ENCODE peak calls at places on chromosome 9, in eight cellular contexts. One of them, this sample, is unnamed.

GRCh38 chr9:81650836-81651545 is 38.4 kb downstream of the TLE1 start:
- DNase-seq in activated CD4-positive, alpha-beta T cell treated with anti-CD3 and anti-CD28 coated beads, Interleukin-2, amount 10 ng/mL, durations not matched to agents 7 days and 5 days: no peak
- DNase-seq in aorta: no peak
- DNase-seq in lower lobe of right lung: no peak
- DNase-seq in GM13977: no peak
- DNase-seq in T-helper 17 cell: no peak
- DNase-seq in mucosa of descending colon: no peak
- DNase-seq in iPS DF 19.7: no peak
- DNase-seq in this sample: no peak

GRCh38 chr9:6239048-6239461 is 23.4 kb downstream of the IL33 start:
- DNase-seq in activated CD4-positive, alpha-beta T cell treated with anti-CD3 and anti-CD28 coated beads, Interleukin-2, amount 10 ng/mL, durations not matched to agents 7 days and 5 days: no peak
- DNase-seq in aorta: no peak
- DNase-seq in lower lobe of right lung: no peak
- DNase-seq in GM13977: no peak
- DNase-seq in T-helper 17 cell: no peak
- DNase-seq in mucosa of descending colon: no peak
- DNase-seq in iPS DF 19.7: no peak
- DNase-seq in this sample: no peak

GRCh38 chr9:4796988-4797956 is 4.5 kb downstream of the RCL1 start:
- DNase-seq in activated CD4-positive, alpha-beta T cell treated with anti-CD3 and anti-CD28 coated beads, Interleukin-2, amount 10 ng/mL, durations not matched to agents 7 days and 5 days: no peak
- DNase-seq in aorta: no peak
- DNase-seq in lower lobe of right lung: no peak
- DNase-seq in GM13977: no peak
- DNase-seq in T-helper 17 cell: no peak
- DNase-seq in mucosa of descending colon: no peak
- DNase-seq in iPS DF 19.7: no peak
- DNase-seq in this sample: no peak

GRCh38 chr9:125649315-125649714 is 57.7 kb downstream of the MAPKAP1 start:
- DNase-seq in activated CD4-positive, alpha-beta T cell treated with anti-CD3 and anti-CD28 coated beads, Interleukin-2, amount 10 ng/mL, durations not matched to agents 7 days and 5 days: no peak
- DNase-seq in aorta: no peak
- DNase-seq in lower lobe of right lung: no peak
- DNase-seq in GM13977: no peak
- DNase-seq in T-helper 17 cell: no peak
- DNase-seq in mucosa of descending colon: no peak
- DNase-seq in iPS DF 19.7: no peak
- DNase-seq in this sample: no peak

GRCh38 chr9:130292104-130292503 is 26.5 kb downstream of the HMCN2 start:
- DNase-seq in activated CD4-positive, alpha-beta T cell treated with anti-CD3 and anti-CD28 coated beads, Interleukin-2, amount 10 ng/mL, durations not matched to agents 7 days and 5 days: no peak
- DNase-seq in aorta: no peak
- DNase-seq in lower lobe of right lung: no peak
- DNase-seq in GM13977: no peak
- DNase-seq in T-helper 17 cell: no peak
- DNase-seq in mucosa of descending colon: no peak
- DNase-seq in iPS DF 19.7: no peak
- DNase-seq in this sample: no peak

GRCh38 chr9:90898229-90898628 is 96.6 kb downstream of the SYK start:
- DNase-seq in activated CD4-positive, alpha-beta T cell treated with anti-CD3 and anti-CD28 coated beads, Interleukin-2, amount 10 ng/mL, durations not matched to agents 7 days and 5 days: no peak
- DNase-seq in aorta: no peak
- DNase-seq in lower lobe of right lung: no peak
- DNase-seq in GM13977: no peak
- DNase-seq in T-helper 17 cell: no peak
- DNase-seq in mucosa of descending colon: no peak
- DNase-seq in iPS DF 19.7: no peak
- DNase-seq in this sample: no peak

GRCh38 chr9:101191723-101192122 is 163.2 kb downstream of the PLPPR1 start:
- DNase-seq in activated CD4-positive, alpha-beta T cell treated with anti-CD3 and anti-CD28 coated beads, Interleukin-2, amount 10 ng/mL, durations not matched to agents 7 days and 5 days: no peak
- DNase-seq in aorta: no peak
- DNase-seq in lower lobe of right lung: no peak
- DNase-seq in GM13977: no peak
- DNase-seq in T-helper 17 cell: no peak
- DNase-seq in mucosa of descending colon: no peak
- DNase-seq in iPS DF 19.7: no peak
- DNase-seq in this sample: no peak

GRCh38 chr9:124882221-124882620 is 20.3 kb downstream of the ARPC5L start:
- DNase-seq in activated CD4-positive, alpha-beta T cell treated with anti-CD3 and anti-CD28 coated beads, Interleukin-2, amount 10 ng/mL, durations not matched to agents 7 days and 5 days: no peak
- DNase-seq in aorta: no peak
- DNase-seq in lower lobe of right lung: peak
- DNase-seq in GM13977: no peak
- DNase-seq in T-helper 17 cell: no peak
- DNase-seq in mucosa of descending colon: no peak
- DNase-seq in iPS DF 19.7: no peak
- DNase-seq in this sample: no peak

GRCh38 chr9:136467766-136468165 is 15.1 kb downstream of the SEC16A start:
- DNase-seq in activated CD4-positive, alpha-beta T cell treated with anti-CD3 and anti-CD28 coated beads, Interleukin-2, amount 10 ng/mL, durations not matched to agents 7 days and 5 days: no peak
- DNase-seq in aorta: no peak
- DNase-seq in lower lobe of right lung: no peak
- DNase-seq in GM13977: no peak
- DNase-seq in T-helper 17 cell: no peak
- DNase-seq in mucosa of descending colon: no peak
- DNase-seq in iPS DF 19.7: no peak
- DNase-seq in this sample: no peak

GRCh38 chr9:4277531-4277991 is 22.3 kb downstream of the GLIS3 start:
- DNase-seq in activated CD4-positive, alpha-beta T cell treated with anti-CD3 and anti-CD28 coated beads, Interleukin-2, amount 10 ng/mL, durations not matched to agents 7 days and 5 days: no peak
- DNase-seq in aorta: no peak
- DNase-seq in lower lobe of right lung: no peak
- DNase-seq in GM13977: no peak
- DNase-seq in T-helper 17 cell: no peak
- DNase-seq in mucosa of descending colon: no peak
- DNase-seq in iPS DF 19.7: no peak
- DNase-seq in this sample: no peak

GRCh38 chr9:37925006-37925405 is 21.1 kb upstream of the SLC25A51 start:
- DNase-seq in activated CD4-positive, alpha-beta T cell treated with anti-CD3 and anti-CD28 coated beads, Interleukin-2, amount 10 ng/mL, durations not matched to agents 7 days and 5 days: no peak
- DNase-seq in aorta: peak
- DNase-seq in lower lobe of right lung: no peak
- DNase-seq in GM13977: no peak
- DNase-seq in T-helper 17 cell: no peak
- DNase-seq in mucosa of descending colon: no peak
- DNase-seq in iPS DF 19.7: no peak
- DNase-seq in this sample: no peak

GRCh38 chr9:98318834-98319478 is 63.5 kb upstream of the TBC1D2 start:
- DNase-seq in activated CD4-positive, alpha-beta T cell treated with anti-CD3 and anti-CD28 coated beads, Interleukin-2, amount 10 ng/mL, durations not matched to agents 7 days and 5 days: no peak
- DNase-seq in aorta: no peak
- DNase-seq in lower lobe of right lung: no peak
- DNase-seq in GM13977: no peak
- DNase-seq in T-helper 17 cell: no peak
- DNase-seq in mucosa of descending colon: no peak
- DNase-seq in iPS DF 19.7: no peak
- DNase-seq in this sample: no peak

GRCh38 chr9:9612270-9612669 is 1000.5 kb downstream of the PTPRD start:
- DNase-seq in activated CD4-positive, alpha-beta T cell treated with anti-CD3 and anti-CD28 coated beads, Interleukin-2, amount 10 ng/mL, durations not matched to agents 7 days and 5 days: no peak
- DNase-seq in aorta: no peak
- DNase-seq in lower lobe of right lung: no peak
- DNase-seq in GM13977: no peak
- DNase-seq in T-helper 17 cell: no peak
- DNase-seq in mucosa of descending colon: no peak
- DNase-seq in iPS DF 19.7: no peak
- DNase-seq in this sample: peak

GRCh38 chr9:101736723-101737122 is 1.7 kb downstream of the GRIN3A start:
- DNase-seq in activated CD4-positive, alpha-beta T cell treated with anti-CD3 and anti-CD28 coated beads, Interleukin-2, amount 10 ng/mL, durations not matched to agents 7 days and 5 days: no peak
- DNase-seq in aorta: peak
- DNase-seq in lower lobe of right lung: no peak
- DNase-seq in GM13977: no peak
- DNase-seq in T-helper 17 cell: no peak
- DNase-seq in mucosa of descending colon: no peak
- DNase-seq in iPS DF 19.7: no peak
- DNase-seq in this sample: no peak

GRCh38 chr9:35673132-35673997 is at the start of gene CA9:
- DNase-seq in activated CD4-positive, alpha-beta T cell treated with anti-CD3 and anti-CD28 coated beads, Interleukin-2, amount 10 ng/mL, durations not matched to agents 7 days and 5 days: no peak
- DNase-seq in aorta: no peak
- DNase-seq in lower lobe of right lung: no peak
- DNase-seq in GM13977: no peak
- DNase-seq in T-helper 17 cell: no peak
- DNase-seq in mucosa of descending colon: peak
- DNase-seq in iPS DF 19.7: no peak
- DNase-seq in this sample: peak

GRCh38 chr9:69027355-69028097 is 8.0 kb upstream of the FXN start:
- DNase-seq in activated CD4-positive, alpha-beta T cell treated with anti-CD3 and anti-CD28 coated beads, Interleukin-2, amount 10 ng/mL, durations not matched to agents 7 days and 5 days: peak
- DNase-seq in aorta: no peak
- DNase-seq in lower lobe of right lung: no peak
- DNase-seq in GM13977: peak
- DNase-seq in T-helper 17 cell: no peak
- DNase-seq in mucosa of descending colon: no peak
- DNase-seq in iPS DF 19.7: peak
- DNase-seq in this sample: no peak

GRCh38 chr9:134168731-134169130 is 4.4 kb upstream of the RNU6ATAC start:
- DNase-seq in activated CD4-positive, alpha-beta T cell treated with anti-CD3 and anti-CD28 coated beads, Interleukin-2, amount 10 ng/mL, durations not matched to agents 7 days and 5 days: no peak
- DNase-seq in aorta: no peak
- DNase-seq in lower lobe of right lung: no peak
- DNase-seq in GM13977: no peak
- DNase-seq in T-helper 17 cell: no peak
- DNase-seq in mucosa of descending colon: no peak
- DNase-seq in iPS DF 19.7: no peak
- DNase-seq in this sample: no peak

GRCh38 chr9:134224827-134225154 is 60.4 kb upstream of the RNU6ATAC start:
- DNase-seq in activated CD4-positive, alpha-beta T cell treated with anti-CD3 and anti-CD28 coated beads, Interleukin-2, amount 10 ng/mL, durations not matched to agents 7 days and 5 days: no peak
- DNase-seq in aorta: peak
- DNase-seq in lower lobe of right lung: peak
- DNase-seq in GM13977: no peak
- DNase-seq in T-helper 17 cell: no peak
- DNase-seq in mucosa of descending colon: no peak
- DNase-seq in iPS DF 19.7: no peak
- DNase-seq in this sample: no peak

GRCh38 chr9:112112941-112113399 is 62.1 kb downstream of the SUSD1 start:
- DNase-seq in activated CD4-positive, alpha-beta T cell treated with anti-CD3 and anti-CD28 coated beads, Interleukin-2, amount 10 ng/mL, durations not matched to agents 7 days and 5 days: peak
- DNase-seq in aorta: no peak
- DNase-seq in lower lobe of right lung: no peak
- DNase-seq in GM13977: peak
- DNase-seq in T-helper 17 cell: no peak
- DNase-seq in mucosa of descending colon: no peak
- DNase-seq in iPS DF 19.7: no peak
- DNase-seq in this sample: peak

GRCh38 chr9:18014556-18014955 is 435.7 kb downstream of the SH3GL2 start:
- DNase-seq in activated CD4-positive, alpha-beta T cell treated with anti-CD3 and anti-CD28 coated beads, Interleukin-2, amount 10 ng/mL, durations not matched to agents 7 days and 5 days: no peak
- DNase-seq in aorta: no peak
- DNase-seq in lower lobe of right lung: no peak
- DNase-seq in GM13977: no peak
- DNase-seq in T-helper 17 cell: no peak
- DNase-seq in mucosa of descending colon: no peak
- DNase-seq in iPS DF 19.7: no peak
- DNase-seq in this sample: no peak

GRCh38 chr9:104074876-104075275 is 19.2 kb upstream of the SMC2 start:
- DNase-seq in activated CD4-positive, alpha-beta T cell treated with anti-CD3 and anti-CD28 coated beads, Interleukin-2, amount 10 ng/mL, durations not matched to agents 7 days and 5 days: no peak
- DNase-seq in aorta: no peak
- DNase-seq in lower lobe of right lung: no peak
- DNase-seq in GM13977: no peak
- DNase-seq in T-helper 17 cell: no peak
- DNase-seq in mucosa of descending colon: no peak
- DNase-seq in iPS DF 19.7: no peak
- DNase-seq in this sample: no peak

GRCh38 chr9:32117291-32117690 is 267.2 kb upstream of the ACO1 start:
- DNase-seq in activated CD4-positive, alpha-beta T cell treated with anti-CD3 and anti-CD28 coated beads, Interleukin-2, amount 10 ng/mL, durations not matched to agents 7 days and 5 days: no peak
- DNase-seq in aorta: no peak
- DNase-seq in lower lobe of right lung: no peak
- DNase-seq in GM13977: no peak
- DNase-seq in T-helper 17 cell: no peak
- DNase-seq in mucosa of descending colon: no peak
- DNase-seq in iPS DF 19.7: no peak
- DNase-seq in this sample: no peak

GRCh38 chr9:73270967-73271722 is 119.5 kb downstream of the ANXA1 start:
- DNase-seq in activated CD4-positive, alpha-beta T cell treated with anti-CD3 and anti-CD28 coated beads, Interleukin-2, amount 10 ng/mL, durations not matched to agents 7 days and 5 days: no peak
- DNase-seq in aorta: no peak
- DNase-seq in lower lobe of right lung: no peak
- DNase-seq in GM13977: no peak
- DNase-seq in T-helper 17 cell: no peak
- DNase-seq in mucosa of descending colon: no peak
- DNase-seq in iPS DF 19.7: no peak
- DNase-seq in this sample: no peak

GRCh38 chr9:35847786-35848185 is 18.8 kb downstream of the TMEM8B start:
- DNase-seq in activated CD4-positive, alpha-beta T cell treated with anti-CD3 and anti-CD28 coated beads, Interleukin-2, amount 10 ng/mL, durations not matched to agents 7 days and 5 days: no peak
- DNase-seq in aorta: no peak
- DNase-seq in lower lobe of right lung: no peak
- DNase-seq in GM13977: no peak
- DNase-seq in T-helper 17 cell: no peak
- DNase-seq in mucosa of descending colon: no peak
- DNase-seq in iPS DF 19.7: no peak
- DNase-seq in this sample: no peak

GRCh38 chr9:16612627-16613026 is 257.8 kb downstream of the BNC2 start:
- DNase-seq in activated CD4-positive, alpha-beta T cell treated with anti-CD3 and anti-CD28 coated beads, Interleukin-2, amount 10 ng/mL, durations not matched to agents 7 days and 5 days: no peak
- DNase-seq in aorta: no peak
- DNase-seq in lower lobe of right lung: no peak
- DNase-seq in GM13977: no peak
- DNase-seq in T-helper 17 cell: no peak
- DNase-seq in mucosa of descending colon: no peak
- DNase-seq in iPS DF 19.7: no peak
- DNase-seq in this sample: no peak

GRCh38 chr9:69078581-69078980 is 43.0 kb downstream of the FXN start:
- DNase-seq in activated CD4-positive, alpha-beta T cell treated with anti-CD3 and anti-CD28 coated beads, Interleukin-2, amount 10 ng/mL, durations not matched to agents 7 days and 5 days: no peak
- DNase-seq in aorta: no peak
- DNase-seq in lower lobe of right lung: no peak
- DNase-seq in GM13977: no peak
- DNase-seq in T-helper 17 cell: no peak
- DNase-seq in mucosa of descending colon: no peak
- DNase-seq in iPS DF 19.7: no peak
- DNase-seq in this sample: no peak

GRCh38 chr9:89870207-89870606 is 265.4 kb downstream of the GADD45G start:
- DNase-seq in activated CD4-positive, alpha-beta T cell treated with anti-CD3 and anti-CD28 coated beads, Interleukin-2, amount 10 ng/mL, durations not matched to agents 7 days and 5 days: no peak
- DNase-seq in aorta: no peak
- DNase-seq in lower lobe of right lung: peak
- DNase-seq in GM13977: no peak
- DNase-seq in T-helper 17 cell: no peak
- DNase-seq in mucosa of descending colon: no peak
- DNase-seq in iPS DF 19.7: no peak
- DNase-seq in this sample: no peak

GRCh38 chr9:92242115-92242778 is 51.2 kb downstream of the IARS1 start:
- DNase-seq in activated CD4-positive, alpha-beta T cell treated with anti-CD3 and anti-CD28 coated beads, Interleukin-2, amount 10 ng/mL, durations not matched to agents 7 days and 5 days: no peak
- DNase-seq in aorta: no peak
- DNase-seq in lower lobe of right lung: no peak
- DNase-seq in GM13977: no peak
- DNase-seq in T-helper 17 cell: no peak
- DNase-seq in mucosa of descending colon: no peak
- DNase-seq in iPS DF 19.7: no peak
- DNase-seq in this sample: no peak

GRCh38 chr9:124839612-124840299 is 13.5 kb upstream of the WDR38 start:
- DNase-seq in activated CD4-positive, alpha-beta T cell treated with anti-CD3 and anti-CD28 coated beads, Interleukin-2, amount 10 ng/mL, durations not matched to agents 7 days and 5 days: no peak
- DNase-seq in aorta: no peak
- DNase-seq in lower lobe of right lung: no peak
- DNase-seq in GM13977: no peak
- DNase-seq in T-helper 17 cell: no peak
- DNase-seq in mucosa of descending colon: peak
- DNase-seq in iPS DF 19.7: no peak
- DNase-seq in this sample: no peak

This sample was measured in left colon.